ENCODE peak calls at places on chromosomes 3 and 15, in four cellular contexts. H is HepG2, P is A549, D is K562. G is an unnamed sample.
A peak's percentile ranks its signal among the peaks of the same experiment; 100 is the strongest.

GRCh38 chr3:155701882-155702465 is 42.9 kb downstream of the PLCH1 start:
- DNase-seq in H (peak; percentile 62), P (peak; percentile 63), D (peak; percentile 24), G (peak; percentile 31)

GRCh38 chr3:113002033-113002432 is 11.2 kb downstream of the GTPBP8 start:
- DNase-seq in P (no peak), H (no peak), D (no peak), G (no peak)

GRCh38 chr3:23314981-23315805 is 112.1 kb downstream of the UBE2E2 start:
- DNase-seq in P (no peak), H (no peak), D (no peak), G (no peak)

GRCh38 chr3:100096866-100097265 is 17.4 kb downstream of the FILIP1L start:
- DNase-seq in D (no peak), P (no peak), H (no peak), G (no peak)

GRCh38 chr3:65902304-65902793 is 136.4 kb downstream of the MAGI1 start:
- DNase-seq in D (no peak), H (no peak), P (no peak), G (no peak)

GRCh38 chr15:70165811-70166284 is 68.1 kb upstream of the TLE3 start:
- DNase-seq in P (no peak), H (no peak), D (no peak), G (no peak)

GRCh38 chr15:63135281-63135680 is 13.6 kb downstream of the LACTB start:
- DNase-seq in P (no peak), H (no peak), D (no peak), G (no peak)

GRCh38 chr3:161314836-161315391 is 56.4 kb downstream of the SPTSSB start:
- DNase-seq in D (no peak), H (no peak), P (no peak), G (no peak)

GRCh38 chr15:96804754-96805153 is 474.3 kb downstream of the NR2F2 start:
- DNase-seq in D (no peak), H (no peak), P (no peak), G (no peak)

GRCh38 chr15:69701198-69701597 is 248.6 kb downstream of the RPLP1 start:
- DNase-seq in D (no peak), P (no peak), H (no peak), G (no peak)

GRCh38 chr15:31805090-31805662 is 225.1 kb upstream of the CHRNA7 start:
- DNase-seq in D (no peak), H (no peak), P (no peak), G (no peak)

GRCh38 chr15:101237161-101237775 is 14.6 kb downstream of the CHSY1 start:
- DNase-seq in D (no peak), P (no peak), H (no peak), G (no peak)

GRCh38 chr3:45730409-45731154 is 41.4 kb downstream of the SACM1L start:
- DNase-seq in P (no peak), D (no peak), H (no peak), G (no peak)

GRCh38 chr3:197186887-197187588 is 111.4 kb downstream of the DLG1 start:
- DNase-seq in H (peak; percentile 63), D (peak; percentile 53), P (peak; percentile 62), G (peak; percentile 32)

GRCh38 chr3:194472290-194472920 is 14.4 kb downstream of the ATP13A3 start:
- DNase-seq in P (peak; percentile 68), D (peak; percentile 29), H (peak; percentile 58), G (peak; percentile 53)

GRCh38 chr15:76576526-76577279 is 240.1 kb downstream of the ISL2 start:
- DNase-seq in H (peak; percentile 75), D (no peak), P (peak; percentile 31), G (no peak)

GRCh38 chr15:77064539-77065308 is 6.2 kb downstream of the TSPAN3 start:
- DNase-seq in D (no peak), H (no peak), P (peak; percentile 57), G (no peak)

GRCh38 chr15:48719668-48720067 is 74.2 kb upstream of the FBN1 start:
- DNase-seq in P (no peak), D (peak; percentile 56), H (no peak), G (no peak)

GRCh38 chr3:41683666-41684350 is 278.1 kb downstream of the ULK4 start:
- DNase-seq in H (peak; percentile 72), P (peak; percentile 69), D (no peak), G (no peak)

GRCh38 chr3:129045675-129046036 is 14.9 kb upstream of the GP9 start:
- DNase-seq in H (no peak), D (no peak), P (no peak), G (no peak)

GRCh38 chr3:51712963-51713362 is 6.1 kb downstream of the GRM2 start:
- DNase-seq in D (no peak), H (no peak), P (no peak), G (no peak)

GRCh38 chr15:83818591-83818990 is 164.7 kb downstream of the ADAMTSL3 start:
- DNase-seq in D (no peak), H (no peak), P (no peak), G (no peak)

GRCh38 chr3:170364965-170365364 is 7.5 kb downstream of the SKIL start:
- DNase-seq in P (no peak), H (no peak), D (no peak), G (no peak)

GRCh38 chr15:88878720-88879184 is 16.6 kb downstream of the HAPLN3 start:
- DNase-seq in P (peak; percentile 68), H (peak; percentile 37), D (peak; percentile 83), G (no peak)

GRCh38 chr3:38459499-38460048 is 5.9 kb downstream of the ACVR2B start:
- DNase-seq in P (no peak), H (no peak), D (no peak), G (no peak)

GRCh38 chr15:40264321-40265153 is 18.3 kb downstream of the ANKRD63 start:
- DNase-seq in D (peak; percentile 29), H (no peak), P (no peak), G (no peak)

GRCh38 chr15:41804920-41805666 is 22.8 kb upstream of the JMJD7 start:
- DNase-seq in D (peak; percentile 31), H (no peak), P (no peak), G (no peak)

GRCh38 chr3:179560791-179561190 is 1.9 kb upstream of the ACTL6A start:
- DNase-seq in P (no peak), H (no peak), D (no peak), G (no peak)

GRCh38 chr15:68525815-68526214 is 53.0 kb upstream of the CORO2B start:
- DNase-seq in D (no peak), H (no peak), P (no peak), G (no peak)

GRCh38 chr15:48862705-48863104 is 15.2 kb upstream of the EID1 start:
- DNase-seq in D (no peak), P (no peak), H (no peak), G (no peak)

GRCh38 chr3:81173514-81173913 is 587.9 kb downstream of the GBE1 start:
- DNase-seq in P (peak; percentile 5), D (no peak), H (peak; percentile 10), G (no peak)

GRCh38 chr3:15272431-15273196 is 59.8 kb downstream of the SH3BP5 start:
- DNase-seq in H (no peak), D (no peak), P (no peak), G (no peak)

GRCh38 chr3:134370611-134371451 is 3.4 kb downstream of the AMOTL2 start:
- DNase-seq in H (no peak), D (no peak), P (no peak), G (no peak)

DNA sequence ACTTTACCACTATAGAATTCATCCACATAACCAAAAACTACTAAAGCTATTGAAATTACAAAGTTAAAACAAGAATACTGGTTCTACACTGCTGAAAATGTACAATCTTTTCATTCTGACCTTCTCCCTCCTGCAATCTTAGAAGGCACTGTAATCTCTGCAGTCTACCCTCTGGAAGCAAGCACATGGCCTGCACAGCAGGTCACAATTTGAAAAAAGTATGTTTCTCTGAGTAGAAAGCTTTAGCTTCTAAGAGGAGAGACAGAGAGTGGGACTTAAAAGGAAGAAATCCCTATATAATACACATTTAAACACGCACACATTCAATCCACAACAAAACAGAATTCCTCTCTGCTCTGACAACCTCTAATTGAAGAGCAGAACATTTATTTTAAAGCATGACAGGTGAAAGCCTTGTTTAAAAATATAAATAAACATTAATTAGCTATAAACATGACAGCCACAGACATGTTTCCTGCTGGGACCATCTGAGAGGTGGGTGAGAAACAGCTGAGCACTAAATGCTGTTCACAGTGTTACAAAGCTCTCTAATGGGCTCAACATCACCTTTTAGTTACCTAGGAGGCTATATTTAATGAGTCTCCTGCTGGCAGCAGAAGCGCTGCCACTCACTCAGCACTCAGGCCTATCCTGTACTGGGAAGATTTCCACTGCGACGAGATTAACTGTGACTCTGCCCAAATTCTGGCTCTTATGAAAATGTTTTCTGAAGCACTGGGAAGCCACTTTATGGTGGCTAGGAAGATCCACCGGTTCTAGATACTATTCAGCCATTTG is 447.5 kb downstream of the AGBL1 start:
- DNase-seq in D (no peak), H (no peak), P (no peak), G (no peak)
- TF ChIP-seq REST in D (no peak), H (no peak), P (no peak), G (no peak)

GRCh38 chr3:106438916-106439315 is 570.1 kb upstream of the CBLB start:
- DNase-seq in H (no peak), P (no peak), D (no peak), G (no peak)
- TF ChIP-seq REST in H (no peak), P (no peak), D (no peak), G (no peak)

GRCh38 chr3:25420168-25420567 is 7.9 kb upstream of the RARB start:
- DNase-seq in D (no peak), H (no peak), P (no peak), G (no peak)

GRCh38 chr3:25420885-25421284 is 7.2 kb upstream of the RARB start:
- DNase-seq in D (no peak), H (no peak), P (no peak), G (no peak)

GRCh38 chr3:25423780-25424179 is 4.3 kb upstream of the RARB start:
- DNase-seq in H (no peak), P (peak; percentile 69), D (no peak), G (no peak)

GRCh38 chr3:25424238-25425013 is 3.6 kb upstream of the RARB start:
- DNase-seq in D (no peak), P (peak; percentile 91), H (no peak), G (no peak)

DNA sequence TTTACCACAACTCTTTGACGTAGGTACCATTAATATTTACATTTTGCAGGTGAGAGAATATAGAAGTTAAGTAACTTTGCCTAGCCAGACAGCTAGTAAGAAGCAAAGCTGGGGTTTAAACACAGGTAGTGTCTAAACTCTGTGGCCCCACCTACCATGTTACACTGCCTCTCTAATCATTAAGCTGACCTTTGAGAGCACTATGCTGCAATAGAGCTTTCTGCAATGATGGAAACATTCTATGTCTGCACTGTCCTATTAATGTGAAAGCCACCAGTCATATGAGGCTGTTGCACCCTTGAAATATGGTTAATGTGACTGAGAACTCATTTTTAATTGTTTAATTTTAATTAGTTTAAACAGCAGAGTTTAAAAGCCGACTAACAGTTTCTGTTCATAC is 6.3 kb upstream of the RARB start:
- DNase-seq in D (no peak), P (peak; percentile 51), H (peak; percentile 38), G (no peak)
- TF ChIP-seq REST in D (no peak), P (no peak), H (no peak), G (no peak)

GRCh38 chr3:53729618-53730017 is 116.6 kb downstream of the CHDH start:
- DNase-seq in D (no peak), P (peak; percentile 7), H (peak; percentile 56), G (no peak)
- TF ChIP-seq REST in D (no peak), P (no peak), H (no peak), G (no peak)

GRCh38 chr3:119187266-119187665 is 13.9 kb downstream of the UPK1B start:
- DNase-seq in P (no peak), H (no peak), D (no peak), G (no peak)
- TF ChIP-seq REST in P (no peak), H (no peak), D (no peak), G (no peak)